ENCODE peak calls at places on chromosomes 4 and X, in six cellular contexts. Z is uterus; O is activated T-cell treated with anti-CD3 and anti-CD28 coated beads, Interleukin-2, amount 50 U/mL, for 72 hours; C is H4; X is HCEC 1CT; L is activated CD8-positive, alpha-beta T cell treated with anti-CD3 and anti-CD28 coated beads for 36 hours. S is an unnamed sample.

GRCh38 chr4:25103423-25103822 is 56.8 kb downstream of the SEPSECS start:
- DNase-seq in L (no peak), O (no peak), C (no peak), X (no peak), Z (peak; percentile 69), S (no peak)

GRCh38 chr4:15327311-15328298 is 100.2 kb upstream of the C1QTNF7 start:
- DNase-seq in L (no peak), C (peak; percentile 70), O (no peak), X (peak; percentile 86), Z (no peak), S (peak; percentile 70)

GRCh38 chr4:17276821-17277220 is 235.1 kb downstream of the QDPR start:
- DNase-seq in Z (peak; percentile 46), O (no peak), X (peak; percentile 56), L (no peak), C (peak; percentile 25), S (peak; percentile 26)

GRCh38 chrX:11789809-11790208 is 31.8 kb downstream of the MSL3 start:
- DNase-seq in Z (no peak), O (no peak), L (no peak), X (no peak), C (no peak), S (no peak)

GRCh38 chr4:24208691-24209090 is 318.8 kb upstream of the PPARGC1A start:
- DNase-seq in O (no peak), X (no peak), L (no peak), C (no peak), Z (no peak), S (no peak)

GRCh38 chrX:138026211-138026610 is 460.3 kb downstream of the ZIC3 start:
- DNase-seq in C (peak; percentile 5), X (no peak), O (no peak), Z (no peak), L (no peak), S (peak; percentile 44)

GRCh38 chr4:38782452-38783108 is at the start of gene TLR10:
- DNase-seq in X (no peak), Z (no peak), L (peak; percentile 57), O (peak; percentile 22), C (peak; percentile 46), S (peak; percentile 46)

GRCh38 chr4:147034372-147034771 is 88.7 kb upstream of the TTC29 start:
- DNase-seq in X (no peak), L (no peak), O (no peak), C (no peak), Z (no peak), S (no peak)

GRCh38 chrX:150704030-150704613 is 10.9 kb downstream of the MTMR1 start:
- DNase-seq in X (no peak), O (peak; percentile 45), C (no peak), Z (no peak), L (peak; percentile 41), S (no peak)

GRCh38 chrX:40303256-40304077 is 205.7 kb upstream of the BCOR start:
- DNase-seq in O (peak; percentile 30), C (no peak), L (peak; percentile 35), X (no peak), Z (no peak), S (no peak)

GRCh38 chr4:89158884-89159503 is 47.7 kb downstream of the TIGD2 start:
- DNase-seq in X (peak; percentile 58), C (peak; percentile 63), L (no peak), O (no peak), Z (no peak), S (peak; percentile 43)

GRCh38 chr4:154329268-154329858 is 162.2 kb downstream of the DCHS2 start:
- DNase-seq in L (peak; percentile 2), C (peak; percentile 44), O (no peak), X (no peak), Z (peak; percentile 22), S (peak; percentile 41)

GRCh38 chr4:76950846-76951321 is 1.3 kb downstream of the SEPTIN11 start:
- DNase-seq in Z (no peak), X (peak; percentile 39), C (no peak), L (peak; percentile 34), O (no peak), S (peak; percentile 55)

GRCh38 chr4:165079476-165079875 is 25.8 kb downstream of the TRIM75 start:
- DNase-seq in X (no peak), Z (no peak), O (no peak), L (no peak), C (no peak), S (no peak)

GRCh38 chr4:55184600-55185523 is 59.5 kb upstream of the KDR start:
- DNase-seq in L (peak; percentile 50), O (peak; percentile 19), X (peak; percentile 75), C (no peak), Z (peak; percentile 42), S (no peak)

GRCh38 chr4:113024373-113024772 is 25.1 kb upstream of the ANK2 start:
- DNase-seq in Z (no peak), C (no peak), X (no peak), L (no peak), O (no peak), S (no peak)

GRCh38 chrX:130393451-130394074 is 8.1 kb upstream of the GPR119 start:
- DNase-seq in X (peak; percentile 43), O (no peak), C (peak; percentile 36), L (peak; percentile 4), Z (no peak), S (peak; percentile 60)

GRCh38 chrX:16946971-16947562 is 609 bp downstream of the REPS2 start:
- DNase-seq in L (no peak), C (no peak), X (no peak), Z (peak; percentile 18), O (peak; percentile 7), S (no peak)

GRCh38 chr4:70564033-70564432 is 28.0 kb upstream of the AMBN start:
- DNase-seq in C (no peak), O (no peak), Z (no peak), L (no peak), X (no peak), S (no peak)

GRCh38 chr4:127832585-127832984 is 48.1 kb upstream of the PLK4 start:
- DNase-seq in C (no peak), X (no peak), L (no peak), Z (no peak), O (no peak), S (no peak)

GRCh38 chr4:140130677-140131076 is 23.3 kb downstream of the MAML3 start:
- DNase-seq in C (no peak), Z (no peak), O (no peak), L (peak; percentile 15), X (peak; percentile 77), S (no peak)

GRCh38 chrX:7378406-7378805 is 230.5 kb upstream of the PUDP start:
- DNase-seq in X (no peak), Z (no peak), L (no peak), C (no peak), O (no peak), S (no peak)

GRCh38 chr4:79663157-79663556 is 255.1 kb upstream of the GK2 start:
- DNase-seq in Z (no peak), L (no peak), X (no peak), C (no peak), O (no peak), S (no peak)

GRCh38 chr4:97370581-97370980 is 772.7 kb downstream of the STPG2 start:
- DNase-seq in O (no peak), C (no peak), Z (no peak), X (no peak), L (no peak), S (peak; percentile 14)

GRCh38 chrX:129726307-129727111 is 12.3 kb upstream of the XPNPEP2 start:
- DNase-seq in O (peak; percentile 44), Z (peak; percentile 59), L (peak; percentile 45), C (peak; percentile 42), X (peak; percentile 34), S (peak; percentile 59)

GRCh38 chrX:121010218-121010617 is 24.7 kb upstream of the CT47A1 start:
- DNase-seq in Z (no peak), X (no peak), O (no peak), L (no peak), C (no peak), S (no peak)

GRCh38 chr4:181475781-181476180 is 767.4 kb upstream of the TENM3 start:
- DNase-seq in Z (no peak), L (no peak), C (no peak), O (no peak), X (no peak), S (no peak)

GRCh38 chr4:7844247-7844991 is 95.2 kb downstream of the AFAP1 start:
- DNase-seq in O (peak; percentile 71), X (peak; percentile 74), C (peak; percentile 85), Z (peak; percentile 73), L (peak; percentile 87), S (peak; percentile 82)

GRCh38 chr4:24226018-24226417 is 336.2 kb upstream of the PPARGC1A start:
- DNase-seq in X (no peak), Z (no peak), L (no peak), C (no peak), O (no peak), S (no peak)

GRCh38 chrX:110003167-110004156 is 548 bp downstream of the TMEM164 start:
- DNase-seq in C (no peak), L (peak; percentile 21), X (peak; percentile 23), Z (peak; percentile 18), O (no peak), S (peak; percentile 11)

GRCh38 chrX:27731962-27732361 is 75.8 kb upstream of the MAGEB10 start:
- DNase-seq in C (no peak), L (no peak), Z (no peak), O (no peak), X (no peak), S (no peak)

GRCh38 chrX:48695925-48696300 is 621 bp upstream of the SUV39H1 start:
- DNase-seq in L (no peak), O (no peak), X (no peak), Z (no peak), C (no peak), S (no peak)

GRCh38 chr4:78629991-78630541 is 78.5 kb downstream of the ANXA3 start:
- DNase-seq in Z (no peak), C (no peak), L (no peak), X (no peak), O (no peak), S (no peak)

GRCh38 chr4:138579146-138579545 is 337.0 kb upstream of the SLC7A11 start:
- DNase-seq in O (no peak), C (no peak), X (no peak), Z (no peak), L (no peak), S (no peak)

GRCh38 chrX:154097003-154097596 is 417 bp downstream of the MECP2 start:
- DNase-seq in O (peak; percentile 65), L (peak; percentile 69), X (peak; percentile 47), Z (peak; percentile 74), C (peak; percentile 58), S (peak; percentile 83)

GRCh38 chr4:113272523-113272922 is 223.1 kb downstream of the ANK2 start:
- DNase-seq in X (no peak), L (no peak), O (no peak), C (no peak), Z (no peak), S (no peak)